ENCODE peak calls at places on chromosomes 11 and 22, in eight cellular contexts. V is ovary; U is fibroblast of lung; P is astrocyte; R is CD8-positive, alpha-beta T cell; B is breast epithelium; N is transverse colon; I is Caco-2. H is an unnamed sample. For H3K36me3, the result is how much of the 10 kb centered on the place peaks cover.

GRCh38 chr11:46363031-46363407 is 15.8 kb downstream of the DGKZ start:
- DNase-seq in V (no peak), U (no peak), P (peak), R (no peak), B (peak), N (no peak), I (no peak), H (no peak)

GRCh38 chr11:132186699-132187098 is 816.3 kb downstream of the NTM start:
- DNase-seq in V (no peak), U (no peak), P (no peak), R (no peak), B (no peak), N (no peak), I (no peak), H (no peak)

GRCh38 chr11:29200776-29201574 is 815.9 kb downstream of the KCNA4 start:
- DNase-seq in V (no peak), U (no peak), P (no peak), R (no peak), B (no peak), N (peak), I (no peak), H (no peak)

GRCh38 chr11:79040348-79040747 is 400.5 kb downstream of the TENM4 start:
- DNase-seq in V (no peak), U (peak), P (no peak), R (no peak), B (no peak), N (no peak), I (no peak), H (no peak)

GRCh38 chr22:50337262-50338041 is 5.7 kb upstream of the PPP6R2 start:
- DNase-seq in V (no peak), U (no peak), P (no peak), R (no peak), B (no peak), N (no peak), I (no peak), H (no peak)

GRCh38 chr22:20503816-20504215 is 3.6 kb upstream of the MED15 start:
- DNase-seq in V (no peak), U (no peak), P (no peak), R (no peak), B (no peak), N (peak), I (no peak), H (no peak)

GRCh38 chr22:41028841-41029240 is 63.6 kb upstream of the EP300 start:
- DNase-seq in V (no peak), U (peak), P (peak), R (no peak), B (no peak), N (no peak), I (no peak), H (peak)

GRCh38 chr22:17090550-17090949 is 5.8 kb downstream of the IL17RA start:
- DNase-seq in V (no peak), U (no peak), P (no peak), R (no peak), B (no peak), N (no peak), I (no peak), H (no peak)

GRCh38 chr11:86120807-86121206 is 51.9 kb upstream of the PICALM start:
- DNase-seq in V (no peak), U (no peak), P (no peak), R (no peak), B (no peak), N (no peak), I (no peak), H (no peak)

DNA sequence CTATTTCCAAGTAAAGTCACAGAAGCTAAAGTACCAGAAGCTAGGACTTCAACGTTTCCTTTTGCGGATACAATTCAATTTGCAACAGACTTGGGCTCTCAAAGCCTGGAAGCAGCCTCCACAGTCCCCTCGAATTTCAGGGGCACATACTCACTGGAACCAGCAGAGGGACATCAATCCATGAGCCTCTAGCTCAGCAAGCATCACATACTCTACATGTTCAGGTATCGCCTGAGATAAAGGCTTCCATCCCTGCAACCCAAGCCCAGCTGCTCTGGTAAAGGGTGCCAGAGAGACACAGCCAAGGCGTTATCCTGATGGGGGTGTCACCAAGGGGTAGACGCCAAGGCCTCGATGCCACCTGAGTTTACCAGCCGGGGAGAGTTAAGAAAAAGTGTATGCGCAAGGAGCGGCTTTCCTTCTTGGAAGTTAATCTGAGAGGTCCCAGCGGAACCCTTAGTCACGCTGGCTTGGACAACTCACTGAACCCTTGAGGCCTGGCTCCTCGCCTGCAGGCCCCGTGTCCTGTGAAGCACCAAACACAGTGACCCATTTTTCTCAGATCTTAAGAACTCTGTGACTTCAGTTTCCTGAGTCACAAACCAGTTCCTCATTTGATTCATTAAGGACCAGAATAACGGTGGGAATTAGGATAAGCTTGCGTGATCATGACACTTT is 13.0 kb downstream of the LTO1 start:
- DNase-seq in V (no peak), U (no peak), P (no peak), R (no peak), B (no peak), N (no peak), I (no peak), H (no peak)
- TF ChIP-seq CTCF in V (no peak), U (no peak), P (peak), R (no peak), B (no peak), N (no peak), I (peak), H (peak)

DNA sequence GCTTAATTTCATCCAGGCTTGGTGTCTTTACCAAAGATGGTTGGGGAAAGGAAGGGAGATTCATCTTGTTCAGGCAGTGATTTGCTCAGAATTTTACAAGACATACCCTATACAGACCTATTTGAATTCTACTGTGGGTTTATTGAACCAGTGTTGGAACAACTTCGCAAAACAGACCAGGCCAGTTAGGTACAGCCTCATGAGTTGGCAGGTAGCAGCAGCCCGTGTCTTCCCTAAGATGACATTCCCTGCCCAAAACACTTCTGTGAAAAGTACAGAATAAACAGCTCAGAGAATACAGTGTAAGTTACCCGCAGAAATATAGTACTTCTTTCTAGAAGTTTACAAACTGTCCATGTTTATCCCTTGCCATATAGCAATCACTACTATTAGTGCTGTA is 102.4 kb upstream of the GAL start:
- DNase-seq in V (no peak), U (no peak), P (no peak), R (no peak), B (no peak), N (no peak), I (no peak), H (no peak)
- H3K36me3 ChIP-seq in V (under half), U (under half), P (under half), R (half or more), B (under half), N (under half), I (under half), H (under half)

GRCh38 chr11:65390099-65390941 is 3.9 kb downstream of the FRMD8 start:
- DNase-seq in V (no peak), U (no peak), P (no peak), R (no peak), B (peak), N (no peak), I (no peak), H (no peak)
- H3K4me3 ChIP-seq in V (peak), U (no peak), P (peak), R (no peak), B (peak), N (no peak), I (no peak), H (peak)

GRCh38 chr11:74403607-74404006 is 5.4 kb upstream of the PGM2L1 start:
- DNase-seq in V (no peak), U (no peak), P (no peak), R (no peak), B (no peak), N (no peak), I (no peak), H (no peak)

GRCh38 chr11:74398244-74399159 is at the start of gene PGM2L1:
- DNase-seq in V (peak), U (peak), P (peak), R (peak), B (peak), N (peak), I (peak), H (peak)

GRCh38 chr11:74397531-74398243 is 546 bp downstream of the PGM2L1 start:
- DNase-seq in V (no peak), U (no peak), P (peak), R (peak), B (no peak), N (peak), I (peak), H (no peak)
- TF ChIP-seq CTCF in V (no peak), U (no peak), P (no peak), R (peak), B (peak), N (no peak), I (peak), H (peak)

GRCh38 chr11:3103076-3103475 is 45.9 kb upstream of the CARS1 start:
- DNase-seq in V (no peak), U (no peak), P (no peak), R (no peak), B (no peak), N (no peak), I (no peak), H (no peak)
- H3K36me3 ChIP-seq in V (under half), U (under half), P (under half), R (under half), B (under half), N (under half), I (under half), H (under half)

GRCh38 chr11:1679881-1680280 is 17.1 kb upstream of the KRTAP5-6 start:
- DNase-seq in V (no peak), U (no peak), P (no peak), R (no peak), B (peak), N (no peak), I (no peak), H (no peak)

DNA sequence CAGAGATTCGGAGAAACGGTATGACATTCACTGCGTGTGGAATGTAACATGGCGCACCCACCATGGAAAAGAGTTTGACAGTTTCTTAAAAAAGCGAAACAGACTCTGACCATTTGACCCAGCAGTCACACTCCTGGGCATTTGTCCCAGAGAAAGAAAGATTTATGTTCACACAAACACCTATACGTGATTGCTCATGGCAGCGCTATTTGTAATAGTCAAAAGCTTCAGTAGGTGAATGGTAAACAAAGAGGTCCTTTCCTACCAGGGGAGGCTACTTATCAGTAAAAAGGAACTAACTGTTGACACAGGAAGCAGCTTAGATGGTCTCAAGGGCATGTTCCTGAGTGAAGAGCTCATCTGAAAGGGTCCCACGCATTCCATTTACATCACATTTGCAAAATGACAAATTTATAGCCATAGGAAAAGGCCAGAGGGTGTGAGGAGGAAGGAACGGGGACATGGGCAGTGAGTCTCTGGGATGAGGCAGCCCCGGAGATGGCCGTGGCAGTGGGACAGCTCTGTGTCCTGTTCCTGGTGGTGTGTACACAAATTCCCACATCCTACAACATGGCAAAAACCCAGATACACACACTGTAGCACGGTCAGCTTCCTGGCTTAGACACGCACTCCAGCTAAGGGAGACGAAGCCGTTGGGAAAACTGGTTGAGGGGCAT is 14.6 kb upstream of the KRTAP5-6 start:
- DNase-seq in V (no peak), U (no peak), P (no peak), R (no peak), B (peak), N (no peak), I (no peak), H (no peak)
- H3K4me3 ChIP-seq in V (no peak), U (no peak), P (no peak), R (no peak), B (no peak), N (no peak), I (no peak), H (no peak)

GRCh38 chr11:14308897-14309387 is 50.0 kb downstream of the RRAS2 start:
- DNase-seq in V (no peak), U (no peak), P (no peak), R (no peak), B (no peak), N (no peak), I (no peak), H (no peak)
- TF ChIP-seq CTCF in V (no peak), U (no peak), P (no peak), R (no peak), B (no peak), N (no peak), I (no peak), H (no peak)

DNA sequence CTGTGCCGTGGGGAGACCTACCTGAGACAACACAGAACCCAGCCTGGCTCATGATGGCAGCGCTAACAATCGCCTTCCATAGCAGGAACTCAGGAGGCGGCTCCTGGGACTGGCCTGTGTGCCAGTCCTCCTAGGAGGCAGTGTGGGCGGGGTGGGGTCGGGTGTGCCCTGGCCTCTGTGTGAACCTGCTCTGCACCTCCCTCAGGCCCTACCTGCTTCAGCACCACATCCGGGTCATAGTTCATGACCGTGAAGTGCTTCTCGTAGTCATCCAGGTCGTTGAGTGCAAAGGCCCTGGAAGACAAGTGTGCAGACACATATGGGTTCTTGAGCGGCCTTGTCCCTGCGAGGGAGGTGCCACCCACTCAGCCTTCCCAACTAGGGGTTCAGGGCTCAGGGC is 15.3 kb downstream of the TTLL12 start:
- DNase-seq in V (no peak), U (no peak), P (no peak), R (no peak), B (no peak), N (peak), I (no peak), H (no peak)
- H3K36me3 ChIP-seq in V (under half), U (under half), P (under half), R (under half), B (under half), N (under half), I (under half), H (under half)

DNA sequence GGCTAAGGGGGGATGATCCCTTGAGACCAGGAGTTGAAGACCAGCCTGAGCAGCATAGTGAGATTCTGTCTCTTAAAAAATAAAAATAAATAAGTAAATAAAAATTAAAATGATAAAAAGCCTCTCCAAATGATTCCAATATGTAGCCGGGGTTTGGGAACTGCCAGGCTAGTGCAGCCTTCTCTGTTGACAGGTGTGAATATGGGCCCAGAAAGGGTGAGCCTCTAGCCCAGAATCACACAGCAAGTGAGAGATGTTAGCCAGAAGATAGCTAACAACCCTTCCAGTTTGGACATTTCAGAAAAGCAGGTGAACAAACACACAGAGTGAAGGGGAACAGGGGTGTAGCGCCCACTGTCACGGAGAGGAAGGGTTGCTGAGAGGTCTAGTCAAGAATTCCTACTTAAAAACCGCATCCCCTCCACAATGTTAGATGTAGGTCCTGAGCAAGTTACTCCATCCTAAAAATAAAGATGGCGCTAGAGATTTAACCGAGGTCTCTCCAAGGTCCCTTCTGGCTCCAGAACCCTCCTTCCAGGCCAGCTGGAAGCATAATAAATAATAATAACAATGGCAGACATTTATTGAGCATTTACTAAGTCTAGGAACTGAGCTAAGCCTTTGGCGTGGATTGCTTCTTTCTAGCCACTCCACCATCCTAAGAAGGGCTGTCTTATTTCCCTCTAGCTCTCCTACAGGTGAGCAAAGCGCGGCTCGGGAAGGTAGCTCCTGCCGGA is 51.6 kb downstream of the CYTH4 start:
- DNase-seq in V (no peak), U (no peak), P (no peak), R (no peak), B (no peak), N (no peak), I (no peak), H (no peak)
- H3K4me3 ChIP-seq in V (no peak), U (no peak), P (peak), R (no peak), B (no peak), N (no peak), I (no peak), H (no peak)